ENCODE peak calls at places on chromosomes 16 and 17, in four cellular contexts. L is bronchial epithelial cell, Z is T-helper 1 cell, O is hepatic stellate cell. S is an unnamed sample.

GRCh38 chr16:82793550-82794244 is 166.9 kb downstream of the CDH13 start:
- DNase-seq in O (no peak), L (no peak), Z (no peak), S (no peak)

GRCh38 chr17:50955667-50956120 is 89.5 kb upstream of the TOB1 start:
- DNase-seq in O (no peak), L (no peak), Z (no peak), S (no peak)

GRCh38 chr17:76252040-76252954 is 12.0 kb upstream of the RNF157 start:
- DNase-seq in L (peak; percentile 98), O (no peak), Z (peak; percentile 82), S (no peak)

GRCh38 chr16:56641166-56641565 is 2.7 kb downstream of the MT1A start:
- DNase-seq in Z (no peak), O (no peak), L (no peak), S (no peak)

GRCh38 chr17:51128089-51128488 is 7.4 kb upstream of the SPAG9 start:
- DNase-seq in Z (peak; percentile 8), O (no peak), L (no peak), S (no peak)

GRCh38 chr16:77897831-77898540 is 109.6 kb downstream of the VAT1L start:
- DNase-seq in Z (no peak), O (no peak), L (no peak), S (no peak)

GRCh38 chr17:75047398-75048098 is 523 bp downstream of the KCTD2 start:
- DNase-seq in L (no peak), Z (peak; percentile 17), O (no peak), S (no peak)

GRCh38 chr16:64540449-64540848 is 581.4 kb downstream of the CDH11 start:
- DNase-seq in O (no peak), L (peak; percentile 57), Z (no peak), S (no peak)

GRCh38 chr17:31787857-31788570 is 71.0 kb downstream of the COPRS start:
- DNase-seq in L (peak; percentile 98), O (peak; percentile 46), Z (no peak), S (peak; percentile 21)

GRCh38 chr17:8469964-8470363 is 34.3 kb downstream of the NDEL1 start:
- DNase-seq in L (no peak), O (no peak), Z (no peak), S (no peak)

GRCh38 chr16:79261461-79261860 is 339.1 kb downstream of the MAF start:
- DNase-seq in Z (peak; percentile 44), L (no peak), O (no peak), S (peak; percentile 31)

GRCh38 chr17:4908301-4908700 is 5.4 kb upstream of the CHRNE start:
- DNase-seq in L (peak; percentile 78), Z (no peak), O (no peak), S (no peak)

GRCh38 chr16:69503244-69503643 is 62.5 kb upstream of the NFAT5 start:
- DNase-seq in L (no peak), O (no peak), Z (no peak), S (no peak)

GRCh38 chr17:20207295-20207985 is 198.3 kb downstream of the SPECC1 start:
- DNase-seq in Z (no peak), O (no peak), L (peak; percentile 88), S (no peak)

GRCh38 chr17:79546386-79546785 is 64.5 kb downstream of the RBFOX3 start:
- DNase-seq in Z (no peak), O (no peak), L (no peak), S (no peak)

GRCh38 chr17:64357191-64357981 is 33.3 kb downstream of the PECAM1 start:
- DNase-seq in O (peak; percentile 54), L (peak; percentile 24), Z (no peak), S (peak; percentile 58)

GRCh38 chr16:26605872-26606271 is 460.9 kb upstream of the C16orf82 start:
- DNase-seq in Z (peak; percentile 49), L (no peak), O (no peak), S (no peak)

GRCh38 chr16:29804455-29805231 is 1.7 kb upstream of the MAZ start:
- DNase-seq in L (no peak), Z (no peak), O (no peak), S (no peak)

GRCh38 chr17:27245230-27245696 is 48.7 kb upstream of the WSB1 start:
- DNase-seq in O (peak; percentile 84), L (peak; percentile 83), Z (peak; percentile 34), S (peak; percentile 94)

GRCh38 chr17:83185023-83186002 is 105.9 kb downstream of the METRNL start:
- DNase-seq in O (no peak), Z (no peak), L (no peak), S (no peak)

GRCh38 chr16:88014201-88014781 is 63.1 kb downstream of the BANP start:
- DNase-seq in L (no peak), Z (no peak), O (peak; percentile 70), S (no peak)

GRCh38 chr17:82884923-82885322 is 45.1 kb upstream of the ZNF750 start:
- DNase-seq in O (no peak), Z (peak; percentile 55), L (no peak), S (no peak)

GRCh38 chr16:46901709-46902108 is 17.5 kb downstream of the GPT2 start:
- DNase-seq in Z (no peak), O (no peak), L (no peak), S (no peak)

GRCh38 chr16:12093902-12094301 is 117.4 kb downstream of the SNX29 start:
- DNase-seq in O (no peak), L (no peak), Z (no peak), S (no peak)

GRCh38 chr17:2090804-2091534 is 36.1 kb downstream of the HIC1 start:
- DNase-seq in L (peak; percentile 71), Z (no peak), O (peak; percentile 94), S (peak; percentile 40)

GRCh38 chr16:75097941-75098897 is 18.4 kb downstream of the LDHD start:
- DNase-seq in Z (peak; percentile 88), O (no peak), L (peak; percentile 47), S (no peak)

GRCh38 chr17:57696050-57696449 is 49.0 kb downstream of the CCDC182 start:
- DNase-seq in O (no peak), L (no peak), Z (no peak), S (no peak)

GRCh38 chr16:85052536-85052935 is 24.9 kb downstream of the KIAA0513 start:
- DNase-seq in Z (no peak), L (no peak), O (no peak), S (no peak)

S was measured in Ammon's horn.